ENCODE peak calls at places on chromosomes 12 and 14, in four cellular contexts. M is hepatocyte, Q is MV-4-11, C is foreskin fibroblast. G is an unnamed sample.

GRCh38 chr12:9798008-9798619 is 29.2 kb upstream of the KLRF1 start:
- DNase-seq in M (peak; percentile 81), Q (peak; percentile 59), C (peak; percentile 43), G (no peak)

GRCh38 chr14:52023518-52023917 is 34.2 kb downstream of the RTRAF start:
- DNase-seq in M (no peak), C (peak; percentile 86), Q (no peak), G (no peak)

GRCh38 chr12:76595056-76595455 is 35.5 kb upstream of the OSBPL8 start:
- DNase-seq in M (no peak), Q (no peak), C (peak; percentile 40), G (no peak)

GRCh38 chr14:68784995-68785816 is 7.7 kb downstream of the ZFP36L1 start:
- DNase-seq in M (peak; percentile 50), Q (no peak), C (peak; percentile 88), G (peak; percentile 80)

GRCh38 chr12:93921511-93921910 is 226.9 kb upstream of the PLXNC1 start:
- DNase-seq in Q (no peak), M (no peak), C (no peak), G (no peak)

GRCh38 chr12:76859621-76860020 is 19.2 kb downstream of the CSRP2 start:
- DNase-seq in C (no peak), Q (no peak), M (no peak), G (no peak)

GRCh38 chr12:89355243-89356068 is 3.2 kb upstream of the DUSP6 start:
- DNase-seq in C (no peak), M (no peak), Q (no peak), G (no peak)

GRCh38 chr12:1800646-1801284 is 19.6 kb upstream of the LRTM2 start:
- DNase-seq in Q (no peak), C (peak; percentile 37), M (no peak), G (no peak)

GRCh38 chr14:69262516-69262915 is 2.6 kb downstream of the GALNT16 start:
- DNase-seq in C (peak; percentile 28), Q (no peak), M (no peak), G (no peak)

GRCh38 chr12:57698414-57698813 is 4.5 kb downstream of the OS9 start:
- DNase-seq in M (no peak), Q (no peak), C (no peak), G (no peak)

GRCh38 chr12:27906127-27906500 is 66.4 kb downstream of the PTHLH start:
- DNase-seq in M (no peak), C (no peak), Q (no peak), G (no peak)

GRCh38 chr14:102947321-102948103 is 25.0 kb downstream of the AMN start:
- DNase-seq in C (no peak), M (no peak), Q (no peak), G (no peak)

GRCh38 chr12:49583361-49584094 is 15.6 kb upstream of the MCRS1 start:
- DNase-seq in M (no peak), C (peak; percentile 50), Q (no peak), G (no peak)

GRCh38 chr12:31118831-31119530 is 45.3 kb downstream of the DDX11 start:
- DNase-seq in M (peak; percentile 69), C (peak; percentile 44), Q (no peak), G (no peak)

GRCh38 chr14:58249611-58250010 is 5.0 kb downstream of the PSMA3 start:
- DNase-seq in Q (no peak), M (no peak), C (no peak), G (no peak)

GRCh38 chr12:64609543-64610091 is 678 bp upstream of the RASSF3 start:
- DNase-seq in Q (no peak), C (peak; percentile 44), M (peak; percentile 11), G (no peak)